ENCODE peak calls at places on chromosome 21, in four cellular contexts. Q, J, W and B are unnamed samples. For H3K36me3 and H3K4me1, the result is how much of the 10 kb centered on the place peaks cover.

GRCh38 chr21:32349333-32349944 is 43.4 kb downstream of the URB1 start:
- DNase-seq in Q (no peak), J (no peak), W (no peak), B (no peak)

GRCh38 chr21:43191971-43192370 is 23.2 kb downstream of the CRYAA start:
- DNase-seq in Q (no peak), J (no peak), W (no peak), B (peak)

GRCh38 chr21:42746593-42747266 is 93.3 kb downstream of the PDE9A start:
- DNase-seq in Q (no peak), J (no peak), W (no peak), B (no peak)

GRCh38 chr21:17529648-17530047 is 16.8 kb downstream of the CXADR start:
- DNase-seq in Q (no peak), J (no peak), W (no peak), B (no peak)

GRCh38 chr21:42006765-42007164 is 3.4 kb downstream of the ZBTB21 start:
- DNase-seq in Q (no peak), J (no peak), W (no peak), B (no peak)

GRCh38 chr21:19244502-19245187 is 841.1 kb upstream of the TMPRSS15 start:
- DNase-seq in Q (no peak), J (peak), W (no peak), B (no peak)

GRCh38 chr21:31696424-31696823 is 35.5 kb downstream of the SCAF4 start:
- DNase-seq in Q (no peak), J (no peak), W (no peak), B (no peak)

GRCh38 chr21:32021319-32022027 is 148.7 kb downstream of the HUNK start:
- DNase-seq in Q (no peak), J (no peak), W (no peak), B (no peak)

GRCh38 chr21:27954806-27955205 is 987.9 kb upstream of the ADAMTS5 start:
- DNase-seq in Q (no peak), J (no peak), W (no peak), B (no peak)

GRCh38 chr21:28427356-28428022 is 565.2 kb downstream of the LTN1 start:
- DNase-seq in Q (no peak), J (no peak), W (peak), B (no peak)

GRCh38 chr21:43810505-43811261 is 21.3 kb downstream of the RRP1 start:
- DNase-seq in Q (peak), J (peak), W (peak), B (peak)

GRCh38 chr21:33334191-33334590 is 9.4 kb downstream of the IFNAR1 start:
- DNase-seq in Q (no peak), J (no peak), W (no peak), B (no peak)

GRCh38 chr21:14306143-14306907 is 76.6 kb downstream of the HSPA13 start:
- DNase-seq in Q (no peak), J (no peak), W (no peak), B (no peak)

GRCh38 chr21:33403786-33404571 is 766 bp downstream of the IFNGR2 start:
- DNase-seq in Q (peak), J (peak), W (peak), B (peak)

GRCh38 chr21:42799516-42799915 is 79.8 kb downstream of the WDR4 start:
- DNase-seq in Q (no peak), J (no peak), W (peak), B (peak)

GRCh38 chr21:42236014-42236413 is 17.1 kb downstream of the ABCG1 start:
- DNase-seq in Q (no peak), J (peak), W (no peak), B (no peak)

GRCh38 chr21:31974454-31974985 is 101.7 kb downstream of the HUNK start:
- DNase-seq in Q (peak), J (no peak), W (no peak), B (no peak)

GRCh38 chr21:27525780-27526179 is 558.9 kb upstream of the ADAMTS5 start:
- DNase-seq in Q (no peak), J (no peak), W (no peak), B (no peak)

GRCh38 chr21:31580866-31581276 is 78.6 kb upstream of the SOD1 start:
- DNase-seq in Q (peak), J (peak), W (peak), B (peak)

GRCh38 chr21:41993744-41994143 is 16.4 kb downstream of the ZBTB21 start:
- DNase-seq in Q (no peak), J (no peak), W (no peak), B (no peak)

GRCh38 chr21:43267391-43268085 is 98.7 kb downstream of the CRYAA start:
- DNase-seq in Q (no peak), J (no peak), W (no peak), B (no peak)

GRCh38 chr21:42520628-42521253 is 7.1 kb downstream of the SLC37A1 start:
- DNase-seq in Q (peak), J (no peak), W (no peak), B (peak)

GRCh38 chr21:42258885-42259407 is 40.0 kb downstream of the ABCG1 start:
- DNase-seq in Q (no peak), J (peak), W (no peak), B (no peak)

GRCh38 chr21:40732243-40732642 is 114.7 kb downstream of the DSCAM start:
- DNase-seq in Q (no peak), J (no peak), W (peak), B (no peak)

GRCh38 chr21:21029159-21029558 is 30.9 kb downstream of the NCAM2 start:
- DNase-seq in Q (no peak), J (no peak), W (no peak), B (no peak)

GRCh38 chr21:16419188-16419874 is 689.5 kb downstream of the USP25 start:
- DNase-seq in Q (peak), J (peak), W (peak), B (no peak)

GRCh38 chr21:43585514-43585913 is 73.8 kb downstream of the HSF2BP start:
- DNase-seq in Q (no peak), J (no peak), W (no peak), B (no peak)

GRCh38 chr21:31987696-31988095 is 114.9 kb downstream of the HUNK start:
- DNase-seq in Q (no peak), J (peak), W (no peak), B (no peak)

GRCh38 chr21:37914211-37914900 is 1.9 kb downstream of the KCNJ6 start:
- DNase-seq in Q (peak), J (no peak), W (peak), B (peak)

GRCh38 chr21:41171210-41171609 is 3.2 kb downstream of the BACE2 start:
- DNase-seq in Q (no peak), J (no peak), W (peak), B (no peak)

GRCh38 chr21:15121655-15122120 is 56.9 kb upstream of the NRIP1 start:
- DNase-seq in Q (no peak), J (peak), W (peak), B (peak)

GRCh38 chr21:8992731-8993174 is 1528.6 kb upstream of the TPTE start:
- DNase-seq in Q (no peak), J (peak), W (no peak), B (peak)

GRCh38 chr21:16071761-16072160 is 342.0 kb downstream of the USP25 start:
- DNase-seq in Q (no peak), J (no peak), W (no peak), B (no peak)

GRCh38 chr21:44086636-44087425 is 20.4 kb upstream of the PWP2 start:
- DNase-seq in Q (no peak), J (no peak), W (no peak), B (peak)

GRCh38 chr21:36980280-36981048 is 14.0 kb upstream of the HLCS start:
- DNase-seq in Q (peak), J (peak), W (no peak), B (peak)

GRCh38 chr21:37668462-37669239 is 247.6 kb downstream of the KCNJ6 start:
- DNase-seq in Q (no peak), J (no peak), W (no peak), B (peak)

GRCh38 chr21:31335957-31336738 is 7.9 kb downstream of the TIAM1 start:
- DNase-seq in Q (no peak), J (no peak), W (peak), B (no peak)

GRCh38 chr21:32256873-32257620 is 21.8 kb downstream of the MIS18A start:
- DNase-seq in Q (no peak), J (peak), W (peak), B (peak)

GRCh38 chr21:14918542-14918941 is 146.3 kb downstream of the NRIP1 start:
- DNase-seq in Q (no peak), J (no peak), W (no peak), B (no peak)

GRCh38 chr21:29775462-29775861 is 164.3 kb downstream of the GRIK1 start:
- DNase-seq in Q (no peak), J (no peak), W (no peak), B (no peak)
- TF ChIP-seq CTCF in Q (no peak), J (no peak), W (no peak), B (no peak)

GRCh38 chr21:45465105-45465504 is 60.1 kb downstream of the COL18A1 start:
- DNase-seq in Q (no peak), J (peak), W (no peak), B (no peak)
- H3K36me3 ChIP-seq in Q (under half), J (under half), W (under half), B (under half)

DNA sequence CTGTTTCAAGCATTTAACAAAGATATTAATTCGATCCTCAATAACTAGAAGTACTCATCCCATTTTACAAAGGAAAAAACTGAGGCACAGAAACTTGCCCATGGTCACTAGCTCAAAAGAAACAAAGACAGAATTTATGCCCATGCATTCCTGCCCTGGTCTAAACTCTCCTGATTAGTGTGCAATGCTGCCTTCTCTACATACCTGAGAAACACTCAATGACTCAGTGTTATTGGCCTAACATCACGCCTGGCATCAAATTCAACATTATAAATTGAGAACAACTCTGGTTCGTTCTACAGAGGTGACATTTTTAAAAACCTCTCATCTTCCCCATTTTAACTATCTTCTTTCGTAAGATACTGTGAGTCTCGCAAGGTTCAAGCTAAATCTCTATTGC is 5.2 kb downstream of the APP start:
- DNase-seq in Q (no peak), J (no peak), W (peak), B (no peak)
- H3K4me1 ChIP-seq in Q (under half), J (under half), W (under half), B (under half)

GRCh38 chr21:39374046-39374445 is 25.2 kb upstream of the HMGN1 start:
- DNase-seq in Q (no peak), J (no peak), W (no peak), B (no peak)
- TF ChIP-seq CTCF in Q (no peak), J (no peak), W (no peak), B (no peak)

DNA sequence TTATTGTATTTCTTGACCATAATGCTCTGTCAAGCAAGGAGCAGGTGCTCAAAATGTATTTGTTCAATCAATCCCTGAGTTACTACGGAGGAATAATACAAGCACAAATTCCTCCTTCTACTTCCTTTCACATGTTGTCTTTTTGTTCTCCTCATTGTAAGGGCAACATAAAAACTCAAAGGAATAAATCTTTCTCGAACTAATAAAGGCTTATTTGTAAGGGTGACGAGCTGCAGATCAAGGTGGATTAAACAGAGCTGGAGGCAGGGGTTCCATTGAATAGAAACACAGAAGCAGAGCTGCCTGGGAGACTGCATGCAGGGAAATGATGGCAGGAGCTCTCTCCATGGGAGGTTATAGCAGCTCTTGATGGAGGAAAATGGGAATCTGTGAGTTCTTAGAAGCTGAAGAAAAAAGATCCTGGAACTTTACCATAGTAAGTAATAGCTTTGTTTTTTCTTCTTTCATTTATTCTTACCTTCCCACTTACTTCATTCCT is 160.2 kb downstream of the CYYR1 start:
- DNase-seq in Q (peak), J (no peak), W (no peak), B (no peak)
- H3K36me3 ChIP-seq in Q (under half), J (under half), W (under half), B (under half)

GRCh38 chr21:34614693-34615486 is at the start of gene RCAN1:
- DNase-seq in Q (peak), J (peak), W (peak), B (peak)
- H3K4me1 ChIP-seq in Q (under half), J (under half), W (under half), B (under half)